ENCODE peak calls at places on chromosomes 1 and 21, in eight cellular contexts. One of them, this sample, is unnamed.

GRCh38 chr1:243549108-243549507 is 293.3 kb downstream of the SDCCAG8 start:
- DNase-seq in IMR-90: peak
- DNase-seq in heart left ventricle: no peak
- DNase-seq in upper lobe of right lung: no peak
- DNase-seq in AG09309: no peak
- DNase-seq in HFFc6: peak
- DNase-seq in transverse colon: no peak
- DNase-seq in HL-60: no peak
- DNase-seq in this sample: no peak

GRCh38 chr1:57489342-57490036 is 65.6 kb upstream of the DAB1 start:
- DNase-seq in IMR-90: peak
- DNase-seq in heart left ventricle: no peak
- DNase-seq in upper lobe of right lung: no peak
- DNase-seq in AG09309: peak
- DNase-seq in HFFc6: peak
- DNase-seq in transverse colon: no peak
- DNase-seq in HL-60: no peak
- DNase-seq in this sample: peak

GRCh38 chr1:31306278-31306677 is 9.4 kb downstream of the ZCCHC17 start:
- DNase-seq in IMR-90: peak
- DNase-seq in heart left ventricle: no peak
- DNase-seq in upper lobe of right lung: no peak
- DNase-seq in AG09309: peak
- DNase-seq in HFFc6: peak
- DNase-seq in transverse colon: no peak
- DNase-seq in HL-60: no peak
- DNase-seq in this sample: peak

GRCh38 chr1:154574715-154575114 is 7.1 kb downstream of the CHRNB2 start:
- DNase-seq in IMR-90: peak
- DNase-seq in heart left ventricle: no peak
- DNase-seq in upper lobe of right lung: no peak
- DNase-seq in AG09309: no peak
- DNase-seq in HFFc6: peak
- DNase-seq in transverse colon: no peak
- DNase-seq in HL-60: no peak
- DNase-seq in this sample: no peak

GRCh38 chr21:25556087-25556486 is 51.2 kb downstream of the MRPL39 start:
- DNase-seq in IMR-90: no peak
- DNase-seq in heart left ventricle: no peak
- DNase-seq in upper lobe of right lung: no peak
- DNase-seq in AG09309: no peak
- DNase-seq in HFFc6: peak
- DNase-seq in transverse colon: no peak
- DNase-seq in HL-60: no peak
- DNase-seq in this sample: no peak

GRCh38 chr1:77565321-77565720 is 117.1 kb downstream of the ZZZ3 start:
- DNase-seq in IMR-90: no peak
- DNase-seq in heart left ventricle: no peak
- DNase-seq in upper lobe of right lung: no peak
- DNase-seq in AG09309: no peak
- DNase-seq in HFFc6: no peak
- DNase-seq in transverse colon: no peak
- DNase-seq in HL-60: no peak
- DNase-seq in this sample: no peak

GRCh38 chr1:225768662-225769426 is 8.8 kb upstream of the SRP9 start:
- DNase-seq in IMR-90: no peak
- DNase-seq in heart left ventricle: no peak
- DNase-seq in upper lobe of right lung: no peak
- DNase-seq in AG09309: no peak
- DNase-seq in HFFc6: no peak
- DNase-seq in transverse colon: no peak
- DNase-seq in HL-60: no peak
- DNase-seq in this sample: no peak

GRCh38 chr1:201790261-201790660 is 38.7 kb upstream of the IPO9 start:
- DNase-seq in IMR-90: peak
- DNase-seq in heart left ventricle: no peak
- DNase-seq in upper lobe of right lung: no peak
- DNase-seq in AG09309: no peak
- DNase-seq in HFFc6: peak
- DNase-seq in transverse colon: no peak
- DNase-seq in HL-60: no peak
- DNase-seq in this sample: no peak

GRCh38 chr1:210321552-210321951 is 7.2 kb upstream of the HHAT start:
- DNase-seq in IMR-90: no peak
- DNase-seq in heart left ventricle: no peak
- DNase-seq in upper lobe of right lung: no peak
- DNase-seq in AG09309: no peak
- DNase-seq in HFFc6: no peak
- DNase-seq in transverse colon: no peak
- DNase-seq in HL-60: no peak
- DNase-seq in this sample: no peak

GRCh38 chr1:85427844-85428243 is 37.1 kb downstream of the DDAH1 start:
- DNase-seq in IMR-90: no peak
- DNase-seq in heart left ventricle: no peak
- DNase-seq in upper lobe of right lung: no peak
- DNase-seq in AG09309: no peak
- DNase-seq in HFFc6: no peak
- DNase-seq in transverse colon: no peak
- DNase-seq in HL-60: peak
- DNase-seq in this sample: no peak

GRCh38 chr1:207424570-207425131 is 29.5 kb upstream of the CR2 start:
- DNase-seq in IMR-90: no peak
- DNase-seq in heart left ventricle: no peak
- DNase-seq in upper lobe of right lung: no peak
- DNase-seq in AG09309: no peak
- DNase-seq in HFFc6: no peak
- DNase-seq in transverse colon: no peak
- DNase-seq in HL-60: no peak
- DNase-seq in this sample: no peak

GRCh38 chr1:199283814-199284213 is 645.0 kb downstream of the PTPRC start:
- DNase-seq in IMR-90: no peak
- DNase-seq in heart left ventricle: no peak
- DNase-seq in upper lobe of right lung: no peak
- DNase-seq in AG09309: no peak
- DNase-seq in HFFc6: no peak
- DNase-seq in transverse colon: no peak
- DNase-seq in HL-60: no peak
- DNase-seq in this sample: no peak

GRCh38 chr1:199282910-199283309 is 644.1 kb downstream of the PTPRC start:
- DNase-seq in IMR-90: peak
- DNase-seq in heart left ventricle: no peak
- DNase-seq in upper lobe of right lung: no peak
- DNase-seq in AG09309: no peak
- DNase-seq in HFFc6: no peak
- DNase-seq in transverse colon: no peak
- DNase-seq in HL-60: peak
- DNase-seq in this sample: no peak

GRCh38 chr1:199279107-199279506 is 640.3 kb downstream of the PTPRC start:
- DNase-seq in IMR-90: no peak
- DNase-seq in heart left ventricle: no peak
- DNase-seq in upper lobe of right lung: no peak
- DNase-seq in AG09309: no peak
- DNase-seq in HFFc6: no peak
- DNase-seq in transverse colon: no peak
- DNase-seq in HL-60: peak
- DNase-seq in this sample: no peak

DNA sequence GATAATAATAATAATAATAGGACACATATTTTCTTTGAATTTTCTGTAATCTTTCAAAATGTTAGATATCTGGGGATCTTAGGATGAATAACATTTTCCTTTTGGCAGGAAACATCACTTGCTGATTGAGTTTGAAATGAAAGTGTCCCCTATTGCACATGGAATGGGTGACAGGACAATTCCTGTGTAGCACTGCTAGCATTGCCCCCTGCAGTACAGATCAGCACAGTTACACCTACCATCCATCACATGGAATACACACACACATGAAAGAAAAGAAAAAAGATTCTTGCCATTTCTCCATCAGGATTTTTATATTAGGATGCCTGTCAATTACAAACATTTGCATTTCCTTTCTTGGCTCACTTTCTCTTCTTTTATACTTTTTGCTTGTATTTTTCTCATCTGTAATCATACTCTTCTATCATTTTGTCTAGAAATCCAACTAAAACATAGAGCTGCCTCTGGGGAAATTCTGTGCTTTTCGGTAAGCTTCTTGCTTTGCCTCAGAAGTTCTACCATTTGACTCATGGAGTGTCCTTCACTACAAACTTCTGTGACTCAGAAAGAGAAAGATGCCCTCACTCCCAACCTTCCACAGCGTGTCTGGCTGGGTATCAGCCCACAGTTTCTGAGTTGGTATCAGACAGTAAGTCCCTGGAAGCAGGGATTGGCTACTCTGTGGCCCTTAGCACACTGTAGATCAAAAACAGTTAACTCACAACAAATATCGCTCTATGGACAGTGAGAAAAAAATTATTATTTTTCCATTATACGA is 641.2 kb downstream of the PTPRC start:
- DNase-seq in IMR-90: peak
- DNase-seq in heart left ventricle: no peak
- DNase-seq in upper lobe of right lung: no peak
- DNase-seq in AG09309: no peak
- DNase-seq in HFFc6: peak
- DNase-seq in transverse colon: no peak
- DNase-seq in HL-60: no peak
- DNase-seq in this sample: no peak
- TF ChIP-seq CTCF in IMR-90: no peak
- TF ChIP-seq CTCF in heart left ventricle: no peak
- TF ChIP-seq CTCF in upper lobe of right lung: no peak
- TF ChIP-seq CTCF in AG09309: no peak
- TF ChIP-seq CTCF in HFFc6: peak
- TF ChIP-seq CTCF in transverse colon: no peak
- TF ChIP-seq CTCF in HL-60: no peak
- TF ChIP-seq CTCF in this sample: no peak

GRCh38 chr1:65458730-65459396 is 38.4 kb downstream of the LEPR start:
- DNase-seq in IMR-90: no peak
- DNase-seq in heart left ventricle: no peak
- DNase-seq in upper lobe of right lung: no peak
- DNase-seq in AG09309: no peak
- DNase-seq in HFFc6: no peak
- DNase-seq in transverse colon: no peak
- DNase-seq in HL-60: no peak
- DNase-seq in this sample: no peak

GRCh38 chr1:65456481-65456880 is 36.0 kb downstream of the LEPR start:
- DNase-seq in IMR-90: no peak
- DNase-seq in heart left ventricle: no peak
- DNase-seq in upper lobe of right lung: no peak
- DNase-seq in AG09309: no peak
- DNase-seq in HFFc6: no peak
- DNase-seq in transverse colon: no peak
- DNase-seq in HL-60: no peak
- DNase-seq in this sample: no peak

GRCh38 chr1:65457868-65458267 is 37.4 kb downstream of the LEPR start:
- DNase-seq in IMR-90: no peak
- DNase-seq in heart left ventricle: no peak
- DNase-seq in upper lobe of right lung: no peak
- DNase-seq in AG09309: no peak
- DNase-seq in HFFc6: no peak
- DNase-seq in transverse colon: no peak
- DNase-seq in HL-60: no peak
- DNase-seq in this sample: no peak

GRCh38 chr1:65459397-65459768 is 38.9 kb downstream of the LEPR start:
- DNase-seq in IMR-90: peak
- DNase-seq in heart left ventricle: no peak
- DNase-seq in upper lobe of right lung: no peak
- DNase-seq in AG09309: no peak
- DNase-seq in HFFc6: peak
- DNase-seq in transverse colon: no peak
- DNase-seq in HL-60: peak
- DNase-seq in this sample: no peak
- TF ChIP-seq CTCF in IMR-90: peak
- TF ChIP-seq CTCF in heart left ventricle: peak
- TF ChIP-seq CTCF in upper lobe of right lung: peak
- TF ChIP-seq CTCF in AG09309: peak
- TF ChIP-seq CTCF in HFFc6: peak
- TF ChIP-seq CTCF in transverse colon: peak
- TF ChIP-seq CTCF in HL-60: peak
- TF ChIP-seq CTCF in this sample: peak

DNA sequence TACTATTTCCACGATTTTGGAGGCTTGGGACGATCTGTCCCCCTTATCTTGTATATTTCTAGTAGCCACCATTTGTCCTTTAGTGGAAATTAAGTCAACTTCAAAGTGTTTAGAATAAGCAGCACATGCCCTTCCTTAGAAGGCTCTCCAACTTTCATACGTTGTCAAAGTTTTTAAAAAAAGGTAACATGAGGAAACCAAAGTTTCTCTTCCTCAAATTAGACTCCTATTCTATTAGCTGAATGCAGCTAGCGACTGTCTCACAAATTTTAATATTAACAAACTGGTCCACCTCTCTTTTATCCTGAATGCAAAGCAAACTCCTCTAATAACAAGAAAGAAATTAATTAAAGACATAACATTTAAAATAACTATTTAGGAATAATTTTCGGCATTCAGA is 6.9 kb downstream of the C1orf174 start:
- DNase-seq in IMR-90: no peak
- DNase-seq in heart left ventricle: no peak
- DNase-seq in upper lobe of right lung: no peak
- DNase-seq in AG09309: no peak
- DNase-seq in HFFc6: no peak
- DNase-seq in transverse colon: no peak
- DNase-seq in HL-60: no peak
- DNase-seq in this sample: no peak
- TF ChIP-seq CTCF in IMR-90: no peak
- TF ChIP-seq CTCF in heart left ventricle: no peak
- TF ChIP-seq CTCF in upper lobe of right lung: no peak
- TF ChIP-seq CTCF in AG09309: no peak
- TF ChIP-seq CTCF in HFFc6: no peak
- TF ChIP-seq CTCF in transverse colon: no peak
- TF ChIP-seq CTCF in HL-60: no peak
- TF ChIP-seq CTCF in this sample: no peak

GRCh38 chr1:107434379-107434728 is 293.5 kb downstream of the NTNG1 start:
- DNase-seq in IMR-90: no peak
- DNase-seq in heart left ventricle: no peak
- DNase-seq in upper lobe of right lung: no peak
- DNase-seq in AG09309: no peak
- DNase-seq in HFFc6: no peak
- DNase-seq in transverse colon: no peak
- DNase-seq in HL-60: no peak
- DNase-seq in this sample: no peak

GRCh38 chr1:107430540-107431228 is 289.8 kb downstream of the NTNG1 start:
- DNase-seq in IMR-90: peak
- DNase-seq in heart left ventricle: no peak
- DNase-seq in upper lobe of right lung: no peak
- DNase-seq in AG09309: peak
- DNase-seq in HFFc6: no peak
- DNase-seq in transverse colon: peak
- DNase-seq in HL-60: peak
- DNase-seq in this sample: no peak

GRCh38 chr1:107433635-107434378 is 293.0 kb downstream of the NTNG1 start:
- DNase-seq in IMR-90: no peak
- DNase-seq in heart left ventricle: no peak
- DNase-seq in upper lobe of right lung: no peak
- DNase-seq in AG09309: no peak
- DNase-seq in HFFc6: no peak
- DNase-seq in transverse colon: peak
- DNase-seq in HL-60: no peak
- DNase-seq in this sample: no peak

GRCh38 chr1:107433068-107433467 is 292.2 kb downstream of the NTNG1 start:
- DNase-seq in IMR-90: no peak
- DNase-seq in heart left ventricle: no peak
- DNase-seq in upper lobe of right lung: no peak
- DNase-seq in AG09309: no peak
- DNase-seq in HFFc6: no peak
- DNase-seq in transverse colon: no peak
- DNase-seq in HL-60: no peak
- DNase-seq in this sample: no peak

GRCh38 chr1:107432108-107432507 is 291.3 kb downstream of the NTNG1 start:
- DNase-seq in IMR-90: no peak
- DNase-seq in heart left ventricle: no peak
- DNase-seq in upper lobe of right lung: no peak
- DNase-seq in AG09309: no peak
- DNase-seq in HFFc6: no peak
- DNase-seq in transverse colon: no peak
- DNase-seq in HL-60: no peak
- DNase-seq in this sample: no peak
- TF ChIP-seq CTCF in IMR-90: no peak
- TF ChIP-seq CTCF in heart left ventricle: no peak
- TF ChIP-seq CTCF in upper lobe of right lung: no peak
- TF ChIP-seq CTCF in AG09309: no peak
- TF ChIP-seq CTCF in HFFc6: no peak
- TF ChIP-seq CTCF in transverse colon: no peak
- TF ChIP-seq CTCF in HL-60: no peak
- TF ChIP-seq CTCF in this sample: no peak

This sample was measured in BJ.